ENCODE peak calls at places on chromosomes 4 and X, in ten cellular contexts. W, B, J, C, Y, M, I, G, T and Z are unnamed samples.

GRCh38 chrX:100409316-100410082 is 574 bp downstream of the PCDH19 start:
- DNase-seq in W (no peak), B (no peak), J (no peak), C (no peak), Y (peak), M (no peak), I (no peak), G (no peak), T (no peak), Z (peak)

GRCh38 chr4:85747871-85748491 is 273.0 kb downstream of the ARHGAP24 start:
- DNase-seq in W (no peak), B (peak), J (peak), C (no peak), Y (no peak), M (peak), I (peak), G (peak), T (no peak), Z (peak)

GRCh38 chr4:86967798-86968197 is 33.0 kb downstream of the AFF1 start:
- DNase-seq in W (no peak), B (peak), J (no peak), C (no peak), Y (no peak), M (no peak), I (peak), G (no peak), T (no peak), Z (peak)

GRCh38 chrX:154462396-154462795 is 4.3 kb downstream of the PLXNA3 start:
- DNase-seq in W (no peak), B (no peak), J (no peak), C (no peak), Y (no peak), M (no peak), I (no peak), G (no peak), T (no peak), Z (no peak)

GRCh38 chrX:134642394-134642793 is 15.9 kb downstream of the PLAC1 start:
- DNase-seq in W (no peak), B (no peak), J (no peak), C (no peak), Y (no peak), M (no peak), I (no peak), G (no peak), T (no peak), Z (no peak)

GRCh38 chrX:108020631-108021030 is 24.2 kb upstream of the VSIG1 start:
- DNase-seq in W (no peak), B (peak), J (no peak), C (no peak), Y (no peak), M (no peak), I (peak), G (no peak), T (no peak), Z (peak)

GRCh38 chr4:84966382-84967291 is at the start of gene WDFY3:
- DNase-seq in W (peak), B (peak), J (peak), C (peak), Y (peak), M (no peak), I (peak), G (peak), T (peak), Z (peak)

GRCh38 chr4:69649207-69649606 is 3.8 kb downstream of the UGT2A1 start:
- DNase-seq in W (no peak), B (no peak), J (no peak), C (no peak), Y (no peak), M (no peak), I (peak), G (no peak), T (no peak), Z (no peak)

GRCh38 chr4:83757121-83757621 is 221.3 kb downstream of the GPAT3 start:
- DNase-seq in W (no peak), B (no peak), J (peak), C (no peak), Y (no peak), M (no peak), I (no peak), G (no peak), T (no peak), Z (no peak)

GRCh38 chrX:63349307-63349706 is 1.8 kb downstream of the SPIN4 start:
- DNase-seq in W (no peak), B (no peak), J (no peak), C (no peak), Y (no peak), M (no peak), I (no peak), G (no peak), T (no peak), Z (peak)

GRCh38 chr4:73259552-73260140 is 1.0 kb upstream of the ANKRD17 start:
- DNase-seq in W (no peak), B (no peak), J (peak), C (no peak), Y (no peak), M (no peak), I (peak), G (no peak), T (no peak), Z (no peak)

GRCh38 chr4:122341906-122342305 is 36.9 kb upstream of the ADAD1 start:
- DNase-seq in W (no peak), B (peak), J (peak), C (no peak), Y (no peak), M (no peak), I (peak), G (no peak), T (no peak), Z (peak)

GRCh38 chr4:110586137-110586850 is 36.6 kb downstream of the PITX2 start:
- DNase-seq in W (no peak), B (peak), J (peak), C (no peak), Y (no peak), M (no peak), I (peak), G (peak), T (no peak), Z (peak)

GRCh38 chrX:153651540-153652079 is 4.6 kb downstream of the DUSP9 start:
- DNase-seq in W (no peak), B (no peak), J (no peak), C (no peak), Y (no peak), M (no peak), I (no peak), G (no peak), T (no peak), Z (no peak)

GRCh38 chr4:53592686-53593641 is 1.7 kb upstream of the LNX1 start:
- DNase-seq in W (peak), B (peak), J (peak), C (peak), Y (peak), M (no peak), I (peak), G (no peak), T (peak), Z (peak)

GRCh38 chr4:115537387-115537786 is 424.0 kb upstream of the NDST4 start:
- DNase-seq in W (no peak), B (peak), J (peak), C (no peak), Y (no peak), M (no peak), I (peak), G (no peak), T (no peak), Z (peak)

GRCh38 chr4:34412233-34412632 is 1832.1 kb downstream of the ARAP2 start:
- DNase-seq in W (no peak), B (no peak), J (no peak), C (no peak), Y (no peak), M (no peak), I (no peak), G (no peak), T (no peak), Z (no peak)

GRCh38 chr4:5524900-5525299 is 183.5 kb downstream of the EVC2 start:
- DNase-seq in W (no peak), B (peak), J (no peak), C (peak), Y (no peak), M (no peak), I (peak), G (peak), T (no peak), Z (peak)

GRCh38 chr4:2672700-2673099 is 83.4 kb downstream of the TNIP2 start:
- DNase-seq in W (no peak), B (no peak), J (no peak), C (no peak), Y (no peak), M (no peak), I (no peak), G (no peak), T (no peak), Z (no peak)

GRCh38 chr4:99624141-99624719 is 33.4 kb downstream of the C4orf54 start:
- DNase-seq in W (no peak), B (no peak), J (no peak), C (no peak), Y (peak), M (no peak), I (no peak), G (no peak), T (no peak), Z (no peak)

GRCh38 chr4:73726000-73726399 is 14.4 kb upstream of the CXCL8 start:
- DNase-seq in W (no peak), B (peak), J (peak), C (no peak), Y (no peak), M (no peak), I (peak), G (peak), T (no peak), Z (peak)

GRCh38 chr4:99518883-99519282 is 8.1 kb downstream of the C4orf17 start:
- DNase-seq in W (no peak), B (no peak), J (no peak), C (no peak), Y (no peak), M (no peak), I (no peak), G (no peak), T (no peak), Z (no peak)

GRCh38 chr4:14254252-14254651 is 626.7 kb upstream of the BOD1L1 start:
- DNase-seq in W (peak), B (peak), J (peak), C (no peak), Y (peak), M (peak), I (peak), G (peak), T (no peak), Z (peak)

GRCh38 chrX:18855919-18856644 is 127.8 kb downstream of the PHKA2 start:
- DNase-seq in W (no peak), B (peak), J (no peak), C (no peak), Y (no peak), M (peak), I (peak), G (no peak), T (no peak), Z (peak)

GRCh38 chr4:23890369-23891063 is 669 bp upstream of the PPARGC1A start:
- DNase-seq in W (no peak), B (peak), J (no peak), C (no peak), Y (no peak), M (no peak), I (no peak), G (no peak), T (no peak), Z (peak)
- H3K4me3 ChIP-seq in W (peak), B (peak), J (peak), C (peak), Y (peak), M (no peak), I (no peak), G (no peak), T (peak), Z (peak)

DNA sequence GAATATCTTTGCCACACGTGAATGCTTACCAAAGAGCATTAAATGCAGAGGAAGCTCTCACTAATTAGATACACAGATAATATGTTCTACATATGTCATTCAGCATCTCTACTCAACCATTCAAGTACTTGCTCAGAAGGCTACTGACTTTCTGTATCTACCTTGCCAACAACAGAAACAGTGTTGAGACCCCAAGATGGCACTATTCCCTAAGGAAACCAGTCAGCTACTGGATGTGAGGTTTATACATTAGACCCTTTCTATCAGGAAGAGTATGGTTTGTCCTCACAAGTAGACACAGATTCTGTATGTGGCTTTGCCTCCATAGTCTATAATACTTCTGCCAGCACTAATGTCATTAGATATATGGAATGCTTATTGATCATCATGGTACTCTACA is 443.9 kb upstream of the INTU start:
- DNase-seq in W (no peak), B (peak), J (no peak), C (no peak), Y (no peak), M (no peak), I (no peak), G (peak), T (no peak), Z (peak)
- TF ChIP-seq CTCF in W (peak), B (peak), J (no peak), C (no peak), Y (no peak), M (no peak), I (no peak), G (peak), T (no peak), Z (peak)

GRCh38 chrX:68894513-68895338 is 65.9 kb downstream of the EFNB1 start:
- DNase-seq in W (peak), B (peak), J (peak), C (peak), Y (peak), M (no peak), I (peak), G (no peak), T (peak), Z (peak)
- H3K4me3 ChIP-seq in W (peak), B (no peak), J (no peak), C (peak), Y (peak), M (no peak), I (no peak), G (no peak), T (peak), Z (peak)

DNA sequence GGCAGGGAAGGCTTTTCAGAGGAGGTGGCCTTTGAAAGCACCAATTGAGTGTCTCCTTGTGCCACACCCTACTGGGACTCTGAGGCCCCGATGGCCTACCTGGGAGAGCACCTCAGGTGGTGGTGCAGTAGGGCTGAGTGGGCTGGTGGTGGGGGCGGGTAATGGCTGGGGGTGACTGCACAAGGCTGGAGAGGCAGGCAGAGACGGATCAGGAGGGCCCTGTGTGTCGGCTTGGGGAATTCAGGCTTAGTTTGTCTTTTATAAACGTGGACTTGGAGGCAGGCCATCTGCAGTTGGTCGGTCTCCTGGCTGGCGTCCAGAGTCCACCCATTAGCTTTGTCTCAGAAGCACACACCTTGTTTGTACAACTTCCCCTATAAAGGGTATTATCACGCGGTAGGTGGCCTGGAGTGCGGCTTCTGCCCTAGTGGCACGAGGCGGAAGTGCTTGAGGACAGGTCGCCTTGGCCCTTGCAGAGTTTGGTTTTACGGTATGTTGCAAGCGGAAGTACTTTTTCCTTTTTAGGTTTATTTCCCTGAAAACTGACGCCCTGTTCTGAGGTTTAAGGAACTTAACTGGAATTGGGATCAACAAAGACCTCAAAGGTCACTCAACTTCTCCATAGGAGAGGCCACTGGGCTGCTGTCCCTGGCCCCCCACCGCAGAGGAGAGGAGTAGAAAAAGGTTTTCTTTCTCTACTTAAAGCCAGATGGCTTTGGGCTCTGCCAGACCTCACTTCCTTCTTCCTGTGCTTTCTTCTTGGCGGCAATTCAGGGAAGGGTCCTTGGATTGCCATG is 8.0 kb downstream of the TBC1D14 start:
- DNase-seq in W (peak), B (peak), J (peak), C (peak), Y (peak), M (peak), I (no peak), G (no peak), T (peak), Z (peak)
- TF ChIP-seq CTCF in W (peak), B (peak), J (peak), C (peak), Y (peak), M (peak), I (peak), G (peak), T (peak), Z (peak)

GRCh38 chr4:183926950-183927349 is 21.8 kb downstream of the STOX2 start:
- DNase-seq in W (no peak), B (no peak), J (no peak), C (no peak), Y (no peak), M (no peak), I (no peak), G (no peak), T (no peak), Z (no peak)
- H3K4me3 ChIP-seq in W (no peak), B (no peak), J (no peak), C (no peak), Y (no peak), M (no peak), I (no peak), G (no peak), T (no peak), Z (no peak)

DNA sequence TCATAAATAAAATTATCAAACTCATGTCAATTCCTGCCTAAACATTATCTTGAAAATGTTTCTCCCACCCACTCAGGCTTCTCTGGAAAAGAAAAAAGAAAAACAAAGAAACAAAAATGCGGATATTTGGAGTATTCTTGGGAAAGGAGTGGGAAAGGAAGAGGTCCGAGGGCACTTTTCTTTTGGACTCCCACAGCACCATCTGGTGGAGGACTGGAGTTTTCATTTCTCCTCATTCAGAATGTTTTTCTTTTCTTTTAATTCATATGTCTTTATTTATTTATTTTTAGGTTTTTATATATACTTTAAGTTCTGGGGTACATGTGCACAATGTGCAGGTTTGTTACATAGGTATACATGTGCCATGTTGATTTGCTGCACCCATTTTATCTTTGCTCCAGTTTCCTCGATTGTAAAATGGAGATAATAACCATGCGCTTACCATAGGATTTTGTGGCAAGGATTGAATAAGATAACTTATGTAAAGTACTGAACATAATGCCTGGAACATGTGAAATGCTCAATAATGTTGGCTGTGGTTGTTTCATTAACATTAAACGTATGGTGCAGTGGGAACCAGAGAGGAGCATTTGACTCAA is 8.0 kb upstream of the KCNE5 start:
- DNase-seq in W (no peak), B (no peak), J (peak), C (no peak), Y (no peak), M (no peak), I (peak), G (no peak), T (no peak), Z (peak)
- TF ChIP-seq CTCF in W (peak), B (peak), J (peak), C (no peak), Y (no peak), M (peak), I (peak), G (peak), T (no peak), Z (peak)

GRCh38 chr4:156559346-156559745 is 412.3 kb downstream of the PDGFC start:
- DNase-seq in W (no peak), B (no peak), J (no peak), C (no peak), Y (no peak), M (no peak), I (no peak), G (no peak), T (no peak), Z (no peak)
- H3K4me3 ChIP-seq in W (no peak), B (no peak), J (no peak), C (no peak), Y (no peak), M (no peak), I (no peak), G (no peak), T (no peak), Z (no peak)